ENCODE peak calls at places on chromosome 16, in seven cellular contexts. O is ovary, D is Peyer's patch, V is IMR-90, E is stomach, T is HepG2, J is breast epithelium. Z is an unnamed sample. For H3K4me1, the result is how much of the 10 kb centered on the place peaks cover.

GRCh38 chr16:2029350-2029749 is 2.6 kb downstream of the NHERF2 start:
- DNase-seq in J (no peak), O (no peak), T (no peak), E (no peak), V (no peak), D (no peak), Z (peak)

GRCh38 chr16:15899538-15900100 is 11.2 kb upstream of the CEP20 start:
- DNase-seq in E (peak), D (peak), O (no peak), J (peak), V (peak), T (peak), Z (no peak)

GRCh38 chr16:54633943-54634362 is 296.7 kb upstream of the IRX5 start:
- DNase-seq in E (peak), T (peak), O (no peak), D (no peak), J (no peak), V (no peak), Z (no peak)

GRCh38 chr16:12553191-12553590 is 250.5 kb downstream of the CPPED1 start:
- DNase-seq in V (no peak), E (no peak), O (no peak), J (no peak), T (no peak), D (no peak), Z (no peak)

GRCh38 chr16:4661661-4662060 is 31.7 kb upstream of the NUDT16L1 start:
- DNase-seq in V (no peak), T (no peak), J (no peak), E (peak), O (no peak), D (no peak), Z (no peak)

GRCh38 chr16:57955572-57955971 is 15.4 kb downstream of the CNGB1 start:
- DNase-seq in V (no peak), O (no peak), D (no peak), E (peak), J (peak), T (no peak), Z (peak)

GRCh38 chr16:9151597-9151996 is 60.2 kb downstream of the HAPSTR1 start:
- DNase-seq in O (no peak), J (no peak), V (peak), E (no peak), D (no peak), T (peak), Z (no peak)

GRCh38 chr16:50709061-50709695 is 15.8 kb downstream of the NOD2 start:
- DNase-seq in E (no peak), J (no peak), D (no peak), T (no peak), V (no peak), O (no peak), Z (no peak)

GRCh38 chr16:79966226-79966625 is 365.7 kb upstream of the MAF start:
- DNase-seq in O (no peak), E (no peak), V (no peak), T (no peak), D (no peak), J (no peak), Z (no peak)

GRCh38 chr16:64159986-64160385 is 961.9 kb downstream of the CDH11 start:
- DNase-seq in T (no peak), D (no peak), V (no peak), O (no peak), J (no peak), E (no peak), Z (no peak)

GRCh38 chr16:30972872-30973271 is 12.1 kb upstream of the HSD3B7 start:
- DNase-seq in V (peak), O (no peak), J (no peak), E (no peak), T (peak), D (no peak), Z (no peak)

GRCh38 chr16:66596986-66597848 is 7.3 kb upstream of the CMTM3 start:
- DNase-seq in J (no peak), V (no peak), O (no peak), D (no peak), T (no peak), E (no peak), Z (no peak)

GRCh38 chr16:84883301-84883700 is 63.5 kb downstream of the CRISPLD2 start:
- DNase-seq in T (no peak), E (no peak), D (no peak), O (no peak), V (no peak), J (no peak), Z (peak)

GRCh38 chr16:86026136-86026905 is 127.4 kb downstream of the IRF8 start:
- DNase-seq in T (no peak), J (peak), E (no peak), D (peak), O (no peak), V (no peak), Z (no peak)

GRCh38 chr16:26070595-26071170 is 378.9 kb downstream of the HS3ST4 start:
- DNase-seq in O (no peak), V (no peak), J (no peak), T (no peak), D (no peak), E (no peak), Z (no peak)

GRCh38 chr16:79310734-79311133 is 289.8 kb downstream of the MAF start:
- DNase-seq in O (no peak), T (no peak), J (no peak), V (no peak), D (no peak), E (peak), Z (no peak)

GRCh38 chr16:54106078-54106477 is 180.5 kb downstream of the IRX3 start:
- DNase-seq in T (peak), E (no peak), V (no peak), J (no peak), D (no peak), O (no peak), Z (no peak)

GRCh38 chr16:3283525-3284447 is 495 bp downstream of the ZNF263 start:
- DNase-seq in T (no peak), O (peak), E (no peak), J (no peak), V (no peak), D (no peak), Z (no peak)

GRCh38 chr16:23563186-23563585 is 5.7 kb downstream of the UBFD1 start:
- DNase-seq in J (no peak), V (no peak), O (no peak), T (no peak), E (no peak), D (no peak), Z (no peak)
- H3K4me1 ChIP-seq in J (under half), V (under half), O (under half), T (under half), E (under half), D (under half), Z (under half)

GRCh38 chr16:19809693-19810092 is 75.0 kb downstream of the GPRC5B start:
- DNase-seq in O (no peak), T (no peak), E (no peak), V (no peak), D (no peak), J (no peak), Z (no peak)
- TF ChIP-seq POLR2A in O (no peak), T (no peak), E (no peak), V (no peak), D (no peak), J (no peak), Z (no peak)

GRCh38 chr16:70432800-70433455 is 6.0 kb downstream of the ST3GAL2 start:
- DNase-seq in D (no peak), V (no peak), J (no peak), E (no peak), O (peak), T (no peak), Z (no peak)
- H3K4me1 ChIP-seq in D (half or more), V (half or more), J (under half), E (half or more), O (under half), T (half or more), Z (under half)

GRCh38 chr16:179431-179830 is 828 bp upstream of the HBQ1 start:
- DNase-seq in O (no peak), D (no peak), T (no peak), V (no peak), E (no peak), J (no peak), Z (no peak)

GRCh38 chr16:180101-180920 is at the start of gene HBQ1:
- DNase-seq in O (peak), T (peak), V (no peak), J (no peak), D (no peak), E (no peak), Z (no peak)

GRCh38 chr16:177394-177822 is 928 bp downstream of the HBA1 start:
- DNase-seq in E (no peak), O (no peak), V (peak), T (no peak), D (no peak), J (no peak), Z (no peak)

GRCh38 chr16:175145-175949 is 1.1 kb upstream of the HBA1 start:
- DNase-seq in E (no peak), J (no peak), O (no peak), V (no peak), T (no peak), D (no peak), Z (no peak)

GRCh38 chr16:177981-178676 is 1.6 kb downstream of the HBA1 start:
- DNase-seq in J (no peak), O (no peak), E (no peak), V (no peak), T (no peak), D (no peak), Z (no peak)
- TF ChIP-seq POLR2A in J (no peak), O (no peak), E (no peak), V (no peak), T (no peak), D (no peak), Z (no peak)

GRCh38 chr16:70740919-70741778 is 55.3 kb upstream of the MTSS2 start:
- DNase-seq in D (no peak), V (peak), E (no peak), O (no peak), J (no peak), T (no peak), Z (no peak)

GRCh38 chr16:70740174-70740918 is 54.5 kb upstream of the MTSS2 start:
- DNase-seq in V (no peak), E (no peak), J (no peak), T (peak), O (no peak), D (no peak), Z (no peak)

GRCh38 chr16:70737377-70738082 is 51.7 kb upstream of the MTSS2 start:
- DNase-seq in J (peak), V (peak), O (no peak), D (no peak), T (no peak), E (peak), Z (peak)

GRCh38 chr16:70738083-70738977 is 52.5 kb upstream of the MTSS2 start:
- DNase-seq in O (peak), E (peak), J (no peak), V (peak), T (peak), D (no peak), Z (peak)

DNA sequence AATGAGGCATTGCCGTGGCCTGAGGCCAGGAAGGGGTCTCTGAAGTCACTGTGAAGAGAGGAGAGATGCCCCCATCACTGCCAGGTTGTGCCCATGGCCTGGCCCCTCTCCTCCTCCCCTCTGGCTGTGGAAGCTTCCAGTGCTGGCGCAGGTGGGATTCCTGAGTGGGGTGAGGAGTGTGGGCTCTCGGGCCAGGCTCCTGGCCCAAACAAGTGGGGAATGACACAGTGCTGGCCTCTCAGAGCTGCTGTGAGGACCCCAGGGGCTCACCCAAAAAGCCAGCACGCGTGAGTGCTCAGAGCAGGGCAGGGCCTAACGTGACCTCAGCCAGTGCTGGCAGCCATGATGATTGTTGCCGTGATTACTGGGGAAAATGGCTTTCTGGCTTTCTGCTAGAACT is 53.5 kb upstream of the MTSS2 start:
- DNase-seq in T (no peak), D (no peak), J (no peak), O (no peak), V (no peak), E (no peak), Z (no peak)
- H3K4me1 ChIP-seq in T (half or more), D (under half), J (under half), O (under half), V (half or more), E (half or more), Z (half or more)